ENCODE peak calls at places on chromosomes 13 and 19, in six cellular contexts. One of them, this sample, is unnamed.
A peak's percentile ranks its signal among the peaks of the same experiment; 100 is the strongest.

GRCh38 chr19:46678110-46678732 is 17.2 kb upstream of the DACT3 start:
- DNase-seq in fibroblast of villous mesenchyme: no peak
- DNase-seq in AG08395: peak; percentile 48
- DNase-seq in NCI-H1105 treated with DMSO at 0.1 percent for 48 hours: no peak
- DNase-seq in CD4-positive, alpha-beta T cell: peak; percentile 48
- DNase-seq in EL: peak; percentile 26
- DNase-seq in this sample: no peak

GRCh38 chr19:48565090-48565489 is 13.1 kb downstream of the SULT2B1 start:
- DNase-seq in AG08395: no peak
- DNase-seq in NCI-H1105 treated with DMSO at 0.1 percent for 48 hours: no peak
- DNase-seq in EL: peak; percentile 90
- DNase-seq in fibroblast of villous mesenchyme: peak; percentile 94
- DNase-seq in CD4-positive, alpha-beta T cell: no peak
- DNase-seq in this sample: peak; percentile 83

GRCh38 chr19:48822514-48822913 is 11.7 kb upstream of the BCAT2 start:
- DNase-seq in AG08395: no peak
- DNase-seq in EL: no peak
- DNase-seq in CD4-positive, alpha-beta T cell: no peak
- DNase-seq in fibroblast of villous mesenchyme: no peak
- DNase-seq in NCI-H1105 treated with DMSO at 0.1 percent for 48 hours: no peak
- DNase-seq in this sample: no peak

GRCh38 chr13:26719356-26719945 is 41.1 kb downstream of the GPR12 start:
- DNase-seq in EL: peak; percentile 25
- DNase-seq in CD4-positive, alpha-beta T cell: no peak
- DNase-seq in NCI-H1105 treated with DMSO at 0.1 percent for 48 hours: no peak
- DNase-seq in fibroblast of villous mesenchyme: peak; percentile 2
- DNase-seq in AG08395: peak; percentile 12
- DNase-seq in this sample: no peak

GRCh38 chr19:16274466-16274865 is 50.2 kb upstream of the KLF2 start:
- DNase-seq in EL: no peak
- DNase-seq in NCI-H1105 treated with DMSO at 0.1 percent for 48 hours: no peak
- DNase-seq in fibroblast of villous mesenchyme: peak; percentile 40
- DNase-seq in CD4-positive, alpha-beta T cell: no peak
- DNase-seq in AG08395: peak; percentile 39
- DNase-seq in this sample: no peak

GRCh38 chr19:34851277-34851804 is 75.4 kb upstream of the ZNF30 start:
- DNase-seq in CD4-positive, alpha-beta T cell: no peak
- DNase-seq in AG08395: no peak
- DNase-seq in NCI-H1105 treated with DMSO at 0.1 percent for 48 hours: peak; percentile 17
- DNase-seq in fibroblast of villous mesenchyme: no peak
- DNase-seq in EL: no peak
- DNase-seq in this sample: no peak

GRCh38 chr19:37551123-37551993 is 43.2 kb downstream of the ZNF571 start:
- DNase-seq in NCI-H1105 treated with DMSO at 0.1 percent for 48 hours: no peak
- DNase-seq in fibroblast of villous mesenchyme: peak; percentile 58
- DNase-seq in AG08395: peak; percentile 83
- DNase-seq in EL: peak; percentile 67
- DNase-seq in CD4-positive, alpha-beta T cell: peak; percentile 20
- DNase-seq in this sample: no peak

GRCh38 chr19:2186071-2186846 is 22.5 kb downstream of the DOT1L start:
- DNase-seq in EL: peak; percentile 94
- DNase-seq in AG08395: peak; percentile 98
- DNase-seq in CD4-positive, alpha-beta T cell: no peak
- DNase-seq in fibroblast of villous mesenchyme: peak; percentile 96
- DNase-seq in NCI-H1105 treated with DMSO at 0.1 percent for 48 hours: no peak
- DNase-seq in this sample: no peak

GRCh38 chr19:40716031-40716654 is 543 bp downstream of the COQ8B start:
- DNase-seq in AG08395: no peak
- DNase-seq in CD4-positive, alpha-beta T cell: no peak
- DNase-seq in EL: peak; percentile 92
- DNase-seq in fibroblast of villous mesenchyme: no peak
- DNase-seq in NCI-H1105 treated with DMSO at 0.1 percent for 48 hours: peak; percentile 51
- DNase-seq in this sample: peak; percentile 99

GRCh38 chr19:13118424-13119193 is 545 bp downstream of the NACC1 start:
- DNase-seq in CD4-positive, alpha-beta T cell: no peak
- DNase-seq in AG08395: peak; percentile 40
- DNase-seq in fibroblast of villous mesenchyme: peak; percentile 51
- DNase-seq in NCI-H1105 treated with DMSO at 0.1 percent for 48 hours: peak; percentile 42
- DNase-seq in EL: peak; percentile 66
- DNase-seq in this sample: no peak

This sample was measured in HS-27A.